ENCODE peak calls at places on chromosomes 5 and 9, in seven cellular contexts. M is effector memory CD4-positive, alpha-beta T cell; I is prostate gland; Q is stomach; O is heart right ventricle; B is osteoblast; H is small intestine. A is an unnamed sample.

GRCh38 chr5:146528232-146528631 is 12.2 kb upstream of the GPR151 start:
- DNase-seq in M (no peak), I (no peak), Q (no peak), O (no peak), B (no peak), H (no peak), A (no peak)

GRCh38 chr5:6475626-6476312 is 27.1 kb downstream of the UBE2QL1 start:
- DNase-seq in M (no peak), I (no peak), Q (peak; percentile 49), O (no peak), B (no peak), H (no peak), A (no peak)

GRCh38 chr5:13976867-13977479 is 32.5 kb upstream of the DNAH5 start:
- DNase-seq in M (no peak), I (no peak), Q (no peak), O (no peak), B (peak; percentile 76), H (peak; percentile 12), A (no peak)

GRCh38 chr5:125317546-125317995 is 571.1 kb upstream of the ZNF608 start:
- DNase-seq in M (no peak), I (no peak), Q (no peak), O (no peak), B (no peak), H (peak; percentile 42), A (no peak)

GRCh38 chr9:78533500-78533899 is 236.6 kb downstream of the PSAT1 start:
- DNase-seq in M (no peak), I (no peak), Q (no peak), O (no peak), B (peak; percentile 65), H (no peak), A (no peak)

GRCh38 chr5:7420506-7421280 is 24.8 kb downstream of the ADCY2 start:
- DNase-seq in M (no peak), I (no peak), Q (no peak), O (no peak), B (no peak), H (no peak), A (no peak)

GRCh38 chr9:136044971-136045594 is 50.0 kb downstream of the NACC2 start:
- DNase-seq in M (no peak), I (no peak), Q (peak; percentile 20), O (no peak), B (peak; percentile 61), H (no peak), A (no peak)

GRCh38 chr9:77841739-77842386 is 189.7 kb downstream of the GNAQ start:
- DNase-seq in M (no peak), I (no peak), Q (no peak), O (no peak), B (no peak), H (peak; percentile 17), A (no peak)

GRCh38 chr9:131854906-131855504 is 115.1 kb upstream of the RAPGEF1 start:
- DNase-seq in M (no peak), I (no peak), Q (no peak), O (no peak), B (no peak), H (no peak), A (no peak)

GRCh38 chr9:526904-527591 is 312.4 kb downstream of the DOCK8 start:
- DNase-seq in M (no peak), I (no peak), Q (no peak), O (no peak), B (no peak), H (no peak), A (no peak)

GRCh38 chr5:174187481-174187880 is 142.0 kb downstream of the NSG2 start:
- DNase-seq in M (no peak), I (no peak), Q (no peak), O (no peak), B (no peak), H (no peak), A (no peak)

GRCh38 chr9:89433826-89434225 is 64.1 kb downstream of the SEMA4D start:
- DNase-seq in M (no peak), I (no peak), Q (no peak), O (no peak), B (peak; percentile 95), H (no peak), A (no peak)

GRCh38 chr5:15645376-15645775 is 145.4 kb downstream of the FBXL7 start:
- DNase-seq in M (no peak), I (no peak), Q (no peak), O (no peak), B (peak; percentile 35), H (no peak), A (no peak)

GRCh38 chr9:113387560-113388230 is 10.9 kb upstream of the HDHD3 start:
- DNase-seq in M (no peak), I (no peak), Q (peak; percentile 61), O (no peak), B (no peak), H (peak; percentile 96), A (peak; percentile 79)

GRCh38 chr9:21964925-21965385 is 29.2 kb downstream of the CDKN2A start:
- DNase-seq in M (peak; percentile 64), I (no peak), Q (peak; percentile 38), O (no peak), B (peak; percentile 93), H (peak; percentile 11), A (peak; percentile 57)

GRCh38 chr5:171321447-171321846 is 12.4 kb downstream of the TLX3 start:
- DNase-seq in M (no peak), I (no peak), Q (no peak), O (no peak), B (no peak), H (no peak), A (no peak)

GRCh38 chr9:134211811-134212460 is 47.6 kb upstream of the RNU6ATAC start:
- DNase-seq in M (no peak), I (no peak), Q (no peak), O (peak; percentile 6), B (peak; percentile 82), H (no peak), A (no peak)

GRCh38 chr5:55714339-55714738 is 2.2 kb upstream of the SLC38A9 start:
- DNase-seq in M (no peak), I (no peak), Q (no peak), O (no peak), B (peak; percentile 80), H (peak; percentile 29), A (peak; percentile 50)

GRCh38 chr5:31021181-31021624 is 172.3 kb upstream of the CDH6 start:
- DNase-seq in M (no peak), I (no peak), Q (no peak), O (no peak), B (no peak), H (peak; percentile 70), A (no peak)

GRCh38 chr5:10511741-10512640 is 51.9 kb upstream of the ANKRD33B start:
- DNase-seq in M (no peak), I (no peak), Q (no peak), O (no peak), B (no peak), H (no peak), A (no peak)

GRCh38 chr5:157390179-157390923 is 69.7 kb upstream of the NIPAL4 start:
- DNase-seq in M (peak; percentile 43), I (peak; percentile 75), Q (peak; percentile 51), O (no peak), B (peak; percentile 94), H (peak; percentile 43), A (peak; percentile 33)

DNA sequence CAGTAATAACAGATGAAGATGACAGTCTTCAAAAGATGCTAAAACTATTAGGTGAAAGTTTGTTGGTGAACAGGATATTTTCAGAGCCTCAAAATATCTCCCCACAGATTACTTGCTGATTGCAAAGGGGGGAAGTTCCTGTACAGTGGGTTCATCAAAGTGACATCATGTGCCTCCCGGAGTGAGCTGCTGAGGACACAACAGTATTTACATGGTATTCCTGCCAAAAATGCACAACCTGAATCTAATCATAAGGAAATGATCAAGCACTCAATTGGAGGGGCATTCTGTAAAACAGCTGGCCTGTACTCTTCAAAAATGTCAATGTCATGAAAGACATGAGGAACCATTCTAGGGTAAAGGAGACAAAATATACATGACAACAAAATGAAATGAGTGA is 18.9 kb upstream of the GLIS3 start:
- DNase-seq in M (no peak), I (no peak), Q (no peak), O (no peak), B (no peak), H (no peak), A (no peak)
- H3K4me3 ChIP-seq in M (no peak overlapping the region), I (no peak overlapping the region), Q (no peak overlapping the region), O (no peak overlapping the region), B (no peak overlapping the region), H (no peak overlapping the region), A (no peak overlapping the region)

GRCh38 chr5:177296581-177296980 is 6.9 kb downstream of the RAB24 start:
- DNase-seq in M (no peak), I (no peak), Q (no peak), O (no peak), B (no peak), H (no peak), A (no peak)

GRCh38 chr5:177294632-177295031 is 8.9 kb downstream of the RAB24 start:
- DNase-seq in M (no peak), I (no peak), Q (no peak), O (no peak), B (no peak), H (no peak), A (no peak)

GRCh38 chr5:177297922-177298321 is 5.6 kb downstream of the RAB24 start:
- DNase-seq in M (no peak), I (no peak), Q (no peak), O (no peak), B (no peak), H (no peak), A (no peak)

GRCh38 chr5:177293819-177294581 is 9.5 kb downstream of the RAB24 start:
- DNase-seq in M (no peak), I (no peak), Q (no peak), O (no peak), B (no peak), H (no peak), A (no peak)

DNA sequence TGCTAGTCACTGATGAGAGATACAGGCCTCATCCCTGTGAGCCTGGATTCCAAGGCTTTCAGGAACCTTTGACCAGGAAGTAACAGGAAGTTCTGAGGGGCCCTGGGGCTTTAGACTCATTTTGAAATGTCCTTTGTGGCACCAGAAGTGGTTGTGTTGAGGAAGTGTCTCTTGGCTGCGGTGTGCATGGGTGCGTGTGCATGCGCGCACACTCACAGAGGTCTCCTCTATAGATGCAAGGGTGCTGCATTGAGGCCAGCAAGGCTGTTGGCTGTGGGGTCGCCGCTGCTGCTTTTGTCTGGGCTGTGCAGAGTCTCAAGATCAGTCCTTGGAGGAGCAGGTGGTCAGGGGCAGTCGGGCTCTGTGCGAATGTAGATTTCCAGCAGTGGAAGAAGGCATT is 7.6 kb downstream of the RAB24 start:
- DNase-seq in M (no peak), I (no peak), Q (no peak), O (no peak), B (no peak), H (no peak), A (no peak)
- H3K4me1 ChIP-seq in M (peaks cover 26% of the 10 kb centered on the region), I (peaks cover 1% of the 10 kb centered on the region), Q (peaks cover 24% of the 10 kb centered on the region), O (peaks cover 15% of the 10 kb centered on the region), B (no peaks in the 10 kb centered on the region), H (peaks cover 6% of the 10 kb centered on the region), A (peaks cover 13% of the 10 kb centered on the region)

GRCh38 chr5:77232959-77233358 is 22.5 kb downstream of the PDE8B start:
- DNase-seq in M (no peak), I (no peak), Q (no peak), O (no peak), B (no peak), H (no peak), A (no peak)
- H3K27ac ChIP-seq in M (no peak overlapping the region), I (no peak overlapping the region), Q (no peak overlapping the region), O (no peak overlapping the region), B (no peak overlapping the region), H (no peak overlapping the region), A (no peak overlapping the region)

DNA sequence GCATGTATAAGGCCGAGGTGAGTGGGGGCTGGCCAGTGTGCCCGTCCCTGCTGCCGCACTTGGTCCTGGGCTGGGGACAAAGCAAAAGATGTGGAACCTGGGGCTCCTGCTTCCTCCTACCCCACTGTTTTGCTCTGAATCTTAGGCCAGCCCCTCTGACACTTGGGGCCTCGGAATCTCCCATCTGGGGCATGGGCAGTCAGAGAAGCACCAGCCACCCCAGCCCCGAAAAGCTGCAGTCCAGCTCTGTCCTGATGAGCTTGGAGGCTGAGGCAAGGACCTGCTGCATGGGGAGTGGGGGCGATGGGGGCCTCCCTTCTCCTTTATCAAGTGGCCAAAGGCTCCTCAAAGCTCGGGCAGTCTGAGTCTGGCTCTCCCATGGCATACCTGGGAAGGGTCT is 31.3 kb downstream of the PTPA start:
- DNase-seq in M (no peak), I (no peak), Q (no peak), O (no peak), B (no peak), H (no peak), A (no peak)
- H3K4me3 ChIP-seq in M (no peak overlapping the region), I (no peak overlapping the region), Q (no peak overlapping the region), O (peak overlapping the region; percentile 56), B (no peak overlapping the region), H (no peak overlapping the region), A (no peak overlapping the region)

A was measured in colonic mucosa.